ENCODE peak calls at places on chromosomes 16 and 17, in nine cellular contexts. One of them, this sample, is unnamed. For H3K27me3, the result is how much of the 10 kb centered on the place peaks cover.

GRCh38 chr17:43356450-43356849 is 42.3 kb upstream of the ARL4D start:
- DNase-seq in left lung: no peak
- DNase-seq in HCT116: no peak
- DNase-seq in ovary: no peak
- DNase-seq in neural progenitor cell: no peak
- DNase-seq in bronchial epithelial cell: peak
- DNase-seq in tibial artery: no peak
- DNase-seq in BJ: no peak
- DNase-seq in heart right ventricle: no peak
- DNase-seq in this sample: no peak

GRCh38 chr17:63573634-63574033 is 23.4 kb downstream of the DCAF7 start:
- DNase-seq in ovary: no peak
- DNase-seq in bronchial epithelial cell: no peak
- DNase-seq in tibial artery: no peak
- DNase-seq in heart right ventricle: no peak
- DNase-seq in BJ: no peak
- DNase-seq in left lung: no peak
- DNase-seq in neural progenitor cell: peak
- DNase-seq in HCT116: no peak
- DNase-seq in this sample: no peak

GRCh38 chr17:36665417-36665816 is 64.0 kb downstream of the MRM1 start:
- DNase-seq in heart right ventricle: no peak
- DNase-seq in bronchial epithelial cell: peak
- DNase-seq in neural progenitor cell: no peak
- DNase-seq in ovary: no peak
- DNase-seq in BJ: no peak
- DNase-seq in tibial artery: no peak
- DNase-seq in left lung: no peak
- DNase-seq in HCT116: no peak
- DNase-seq in this sample: no peak

GRCh38 chr17:80372456-80372855 is 42.5 kb upstream of the ENDOV start:
- DNase-seq in HCT116: no peak
- DNase-seq in heart right ventricle: no peak
- DNase-seq in BJ: no peak
- DNase-seq in neural progenitor cell: no peak
- DNase-seq in tibial artery: peak
- DNase-seq in ovary: no peak
- DNase-seq in bronchial epithelial cell: no peak
- DNase-seq in left lung: peak
- DNase-seq in this sample: no peak

GRCh38 chr17:28177351-28177750 is 134.9 kb downstream of the NLK start:
- DNase-seq in heart right ventricle: no peak
- DNase-seq in ovary: no peak
- DNase-seq in neural progenitor cell: no peak
- DNase-seq in tibial artery: no peak
- DNase-seq in left lung: no peak
- DNase-seq in HCT116: no peak
- DNase-seq in bronchial epithelial cell: no peak
- DNase-seq in BJ: no peak
- DNase-seq in this sample: no peak

GRCh38 chr16:743794-744500 is 3.1 kb upstream of the CIAO3 start:
- DNase-seq in tibial artery: no peak
- DNase-seq in neural progenitor cell: no peak
- DNase-seq in left lung: peak
- DNase-seq in BJ: no peak
- DNase-seq in HCT116: no peak
- DNase-seq in heart right ventricle: no peak
- DNase-seq in ovary: no peak
- DNase-seq in bronchial epithelial cell: no peak
- DNase-seq in this sample: no peak

GRCh38 chr16:87854907-87855683 is 14.2 kb downstream of the SLC7A5 start:
- DNase-seq in BJ: no peak
- DNase-seq in HCT116: no peak
- DNase-seq in neural progenitor cell: no peak
- DNase-seq in left lung: peak
- DNase-seq in bronchial epithelial cell: no peak
- DNase-seq in tibial artery: no peak
- DNase-seq in ovary: no peak
- DNase-seq in heart right ventricle: no peak
- DNase-seq in this sample: no peak

GRCh38 chr16:1331712-1332617 is 1.5 kb upstream of the BAIAP3 start:
- DNase-seq in neural progenitor cell: peak
- DNase-seq in ovary: no peak
- DNase-seq in left lung: no peak
- DNase-seq in BJ: peak
- DNase-seq in tibial artery: no peak
- DNase-seq in bronchial epithelial cell: no peak
- DNase-seq in HCT116: peak
- DNase-seq in heart right ventricle: peak
- DNase-seq in this sample: no peak

GRCh38 chr17:2053380-2054261 is 1.3 kb upstream of the HIC1 start:
- DNase-seq in tibial artery: peak
- DNase-seq in ovary: peak
- DNase-seq in neural progenitor cell: peak
- DNase-seq in HCT116: no peak
- DNase-seq in BJ: no peak
- DNase-seq in bronchial epithelial cell: no peak
- DNase-seq in left lung: peak
- DNase-seq in heart right ventricle: peak
- DNase-seq in this sample: peak

GRCh38 chr17:42709561-42709960 is 27.2 kb downstream of the CNTNAP1 start:
- DNase-seq in neural progenitor cell: no peak
- DNase-seq in ovary: no peak
- DNase-seq in BJ: no peak
- DNase-seq in left lung: no peak
- DNase-seq in HCT116: no peak
- DNase-seq in heart right ventricle: no peak
- DNase-seq in tibial artery: no peak
- DNase-seq in bronchial epithelial cell: no peak
- DNase-seq in this sample: no peak

GRCh38 chr17:6458416-6458950 is 14.2 kb downstream of the PIMREG start:
- DNase-seq in BJ: no peak
- DNase-seq in HCT116: no peak
- DNase-seq in heart right ventricle: no peak
- DNase-seq in left lung: no peak
- DNase-seq in neural progenitor cell: no peak
- DNase-seq in bronchial epithelial cell: no peak
- DNase-seq in ovary: no peak
- DNase-seq in tibial artery: no peak
- DNase-seq in this sample: no peak

GRCh38 chr17:19024101-19025078 is 19.8 kb upstream of the FAM83G start:
- DNase-seq in ovary: no peak
- DNase-seq in heart right ventricle: no peak
- DNase-seq in neural progenitor cell: no peak
- DNase-seq in tibial artery: no peak
- DNase-seq in HCT116: no peak
- DNase-seq in BJ: no peak
- DNase-seq in bronchial epithelial cell: peak
- DNase-seq in left lung: peak
- DNase-seq in this sample: no peak

GRCh38 chr16:57873218-57873617 is 70.9 kb upstream of the KIFC3 start:
- DNase-seq in ovary: no peak
- DNase-seq in HCT116: no peak
- DNase-seq in BJ: no peak
- DNase-seq in heart right ventricle: no peak
- DNase-seq in bronchial epithelial cell: no peak
- DNase-seq in tibial artery: no peak
- DNase-seq in left lung: no peak
- DNase-seq in neural progenitor cell: peak
- DNase-seq in this sample: no peak

GRCh38 chr17:65121916-65122821 is 15.0 kb upstream of the RGS9 start:
- DNase-seq in heart right ventricle: no peak
- DNase-seq in left lung: no peak
- DNase-seq in ovary: no peak
- DNase-seq in neural progenitor cell: no peak
- DNase-seq in HCT116: no peak
- DNase-seq in bronchial epithelial cell: peak
- DNase-seq in tibial artery: no peak
- DNase-seq in BJ: no peak
- DNase-seq in this sample: no peak

GRCh38 chr17:65117384-65118035 is 19.7 kb upstream of the RGS9 start:
- DNase-seq in left lung: no peak
- DNase-seq in tibial artery: no peak
- DNase-seq in BJ: no peak
- DNase-seq in HCT116: no peak
- DNase-seq in bronchial epithelial cell: no peak
- DNase-seq in heart right ventricle: no peak
- DNase-seq in ovary: no peak
- DNase-seq in neural progenitor cell: no peak
- DNase-seq in this sample: no peak

GRCh38 chr17:65122836-65123756 is 14.1 kb upstream of the RGS9 start:
- DNase-seq in HCT116: peak
- DNase-seq in tibial artery: peak
- DNase-seq in ovary: peak
- DNase-seq in neural progenitor cell: peak
- DNase-seq in left lung: peak
- DNase-seq in heart right ventricle: peak
- DNase-seq in bronchial epithelial cell: peak
- DNase-seq in BJ: peak
- DNase-seq in this sample: peak

GRCh38 chr17:65123757-65124675 is 13.2 kb upstream of the RGS9 start:
- DNase-seq in ovary: no peak
- DNase-seq in BJ: no peak
- DNase-seq in HCT116: no peak
- DNase-seq in left lung: no peak
- DNase-seq in neural progenitor cell: no peak
- DNase-seq in heart right ventricle: no peak
- DNase-seq in tibial artery: no peak
- DNase-seq in bronchial epithelial cell: peak
- DNase-seq in this sample: no peak

GRCh38 chr17:65121368-65121767 is 15.8 kb upstream of the RGS9 start:
- DNase-seq in ovary: no peak
- DNase-seq in HCT116: no peak
- DNase-seq in bronchial epithelial cell: no peak
- DNase-seq in heart right ventricle: no peak
- DNase-seq in left lung: no peak
- DNase-seq in tibial artery: no peak
- DNase-seq in neural progenitor cell: no peak
- DNase-seq in BJ: no peak
- DNase-seq in this sample: no peak
- H3K4me3 ChIP-seq in ovary: no peak
- H3K4me3 ChIP-seq in HCT116: no peak
- H3K4me3 ChIP-seq in bronchial epithelial cell: no peak
- H3K4me3 ChIP-seq in heart right ventricle: no peak
- H3K4me3 ChIP-seq in left lung: no peak
- H3K4me3 ChIP-seq in tibial artery: no peak
- H3K4me3 ChIP-seq in neural progenitor cell: no peak
- H3K4me3 ChIP-seq in BJ: no peak
- H3K4me3 ChIP-seq in this sample: no peak

DNA sequence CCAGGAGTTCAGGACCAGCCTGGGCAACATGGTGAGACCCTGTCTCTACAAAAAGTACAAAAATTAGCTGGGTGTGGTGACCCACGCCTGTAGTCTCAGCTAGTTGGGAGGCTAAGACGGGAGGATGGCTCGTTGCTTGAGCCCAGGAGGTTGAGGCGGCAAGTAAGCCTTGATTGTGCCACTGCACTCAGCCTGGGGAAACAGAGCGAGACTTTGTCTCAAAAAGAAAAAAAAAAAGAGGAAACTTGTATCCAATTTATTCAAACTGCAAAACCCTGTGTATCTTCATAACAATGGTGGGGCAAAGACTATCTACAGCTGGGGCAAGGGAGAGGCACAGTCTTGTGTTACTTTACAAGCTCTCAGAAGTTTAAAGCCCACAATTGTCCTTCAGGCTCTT is 21.5 kb downstream of the GRB7 start:
- DNase-seq in bronchial epithelial cell: no peak
- DNase-seq in heart right ventricle: no peak
- DNase-seq in tibial artery: no peak
- DNase-seq in left lung: no peak
- DNase-seq in ovary: no peak
- DNase-seq in HCT116: no peak
- DNase-seq in neural progenitor cell: no peak
- DNase-seq in BJ: no peak
- DNase-seq in this sample: no peak
- H3K27me3 ChIP-seq in bronchial epithelial cell: under half
- H3K27me3 ChIP-seq in heart right ventricle: under half
- H3K27me3 ChIP-seq in tibial artery: under half
- H3K27me3 ChIP-seq in left lung: under half
- H3K27me3 ChIP-seq in ovary: under half
- H3K27me3 ChIP-seq in HCT116: under half
- H3K27me3 ChIP-seq in neural progenitor cell: under half
- H3K27me3 ChIP-seq in BJ: under half
- H3K27me3 ChIP-seq in this sample: under half

DNA sequence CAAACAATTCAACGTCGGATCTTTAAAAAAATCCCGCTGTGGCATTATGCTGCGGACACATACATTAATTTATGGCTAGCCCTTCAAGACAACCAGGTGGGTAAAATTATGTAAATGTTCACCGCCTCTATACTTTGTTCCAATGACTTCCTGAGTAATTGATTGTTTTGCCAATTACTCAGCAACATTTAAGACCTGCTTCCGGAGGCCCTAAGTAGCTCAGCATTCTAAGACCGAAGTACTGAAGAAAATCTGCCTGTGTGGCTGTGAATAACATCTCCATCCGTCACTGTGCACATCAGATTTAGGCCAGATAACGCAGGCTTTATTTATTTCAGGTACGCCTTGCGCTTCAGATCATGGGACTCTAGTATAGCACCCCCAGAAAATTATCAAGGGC is 23.3 kb downstream of the QPRT start:
- DNase-seq in neural progenitor cell: no peak
- DNase-seq in heart right ventricle: no peak
- DNase-seq in ovary: no peak
- DNase-seq in HCT116: no peak
- DNase-seq in BJ: no peak
- DNase-seq in bronchial epithelial cell: no peak
- DNase-seq in left lung: no peak
- DNase-seq in tibial artery: no peak
- DNase-seq in this sample: no peak
- H3K4me3 ChIP-seq in neural progenitor cell: no peak
- H3K4me3 ChIP-seq in heart right ventricle: no peak
- H3K4me3 ChIP-seq in ovary: no peak
- H3K4me3 ChIP-seq in HCT116: no peak
- H3K4me3 ChIP-seq in BJ: no peak
- H3K4me3 ChIP-seq in bronchial epithelial cell: no peak
- H3K4me3 ChIP-seq in left lung: no peak
- H3K4me3 ChIP-seq in tibial artery: no peak
- H3K4me3 ChIP-seq in this sample: no peak

DNA sequence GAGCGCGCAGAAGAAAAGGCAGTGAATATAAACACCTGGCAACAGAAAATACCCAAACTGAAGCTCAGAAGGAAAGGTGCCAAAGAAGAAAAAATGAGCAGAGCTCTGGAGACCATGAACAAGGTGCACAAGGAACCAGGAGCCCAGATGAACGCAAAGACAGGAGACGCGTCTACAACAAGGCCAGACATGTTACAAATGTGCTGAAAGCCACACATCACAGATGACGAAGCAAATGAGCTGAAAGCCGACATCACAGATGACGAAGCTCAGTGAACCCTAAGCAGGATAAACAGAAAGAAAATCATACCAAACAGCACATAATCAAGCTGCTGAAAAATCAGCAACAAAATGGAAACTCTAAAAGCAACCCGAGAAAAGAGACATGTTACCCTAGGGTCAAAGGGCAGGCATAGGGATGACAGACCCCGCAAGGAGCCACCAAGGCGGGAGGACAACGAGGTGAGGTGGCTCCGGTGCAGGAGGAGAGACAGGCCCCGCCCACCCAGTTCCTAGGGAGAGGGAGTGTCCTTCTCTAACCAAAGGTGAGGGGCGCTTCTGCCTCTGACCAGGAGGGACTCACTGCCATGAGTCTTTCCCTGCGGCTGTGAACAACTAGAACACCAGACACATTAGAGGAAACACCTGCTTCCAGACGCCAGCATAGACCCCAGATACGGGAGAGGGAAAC is 39.1 kb downstream of the CCDC57 start:
- DNase-seq in tibial artery: no peak
- DNase-seq in BJ: no peak
- DNase-seq in bronchial epithelial cell: peak
- DNase-seq in neural progenitor cell: peak
- DNase-seq in ovary: no peak
- DNase-seq in heart right ventricle: no peak
- DNase-seq in left lung: peak
- DNase-seq in HCT116: no peak
- DNase-seq in this sample: no peak
- H3K27me3 ChIP-seq in tibial artery: under half
- H3K27me3 ChIP-seq in BJ: under half
- H3K27me3 ChIP-seq in bronchial epithelial cell: under half
- H3K27me3 ChIP-seq in neural progenitor cell: half or more
- H3K27me3 ChIP-seq in ovary: under half
- H3K27me3 ChIP-seq in heart right ventricle: under half
- H3K27me3 ChIP-seq in left lung: under half
- H3K27me3 ChIP-seq in HCT116: under half
- H3K27me3 ChIP-seq in this sample: under half

This sample was measured in SJSA1.